ENCODE peak calls at places on chromosomes 3 and 15, in four cellular contexts. One of them, this sample, is unnamed.

GRCh38 chr15:58770519-58770856 is 614 bp upstream of the MINDY2 start:
- DNase-seq in fibroblast of lung: peak
- DNase-seq in adrenal gland: no peak
- DNase-seq in ACHN: peak
- DNase-seq in this sample: no peak

GRCh38 chr3:191329654-191330308 is 545 bp downstream of the UTS2B start:
- DNase-seq in fibroblast of lung: peak
- DNase-seq in adrenal gland: peak
- DNase-seq in ACHN: peak
- DNase-seq in this sample: peak

GRCh38 chr3:160941885-160942494 is 163.2 kb downstream of the B3GALNT1 start:
- DNase-seq in adrenal gland: peak
- DNase-seq in ACHN: peak
- DNase-seq in fibroblast of lung: peak
- DNase-seq in this sample: no peak

GRCh38 chr3:49899815-49900214 is 3.9 kb downstream of the MST1R start:
- DNase-seq in fibroblast of lung: no peak
- DNase-seq in ACHN: no peak
- DNase-seq in adrenal gland: no peak
- DNase-seq in this sample: no peak

GRCh38 chr3:171584100-171584499 is 123.9 kb upstream of the TNIK start:
- DNase-seq in ACHN: no peak
- DNase-seq in adrenal gland: no peak
- DNase-seq in fibroblast of lung: no peak
- DNase-seq in this sample: no peak

GRCh38 chr3:15291589-15292541 is 40.5 kb downstream of the SH3BP5 start:
- DNase-seq in ACHN: no peak
- DNase-seq in fibroblast of lung: peak
- DNase-seq in adrenal gland: no peak
- DNase-seq in this sample: no peak

GRCh38 chr3:23734481-23734880 is 71.3 kb upstream of the UBE2E1 start:
- DNase-seq in ACHN: no peak
- DNase-seq in adrenal gland: no peak
- DNase-seq in fibroblast of lung: no peak
- DNase-seq in this sample: no peak

GRCh38 chr15:27871078-27871695 is 227.9 kb downstream of the OCA2 start:
- DNase-seq in fibroblast of lung: no peak
- DNase-seq in adrenal gland: no peak
- DNase-seq in ACHN: no peak
- DNase-seq in this sample: no peak

GRCh38 chr3:52777959-52778805 is 783 bp downstream of the ITIH1 start:
- DNase-seq in ACHN: no peak
- DNase-seq in fibroblast of lung: no peak
- DNase-seq in adrenal gland: peak
- DNase-seq in this sample: peak

GRCh38 chr15:63329567-63330350 is 51.9 kb downstream of the CA12 start:
- DNase-seq in ACHN: no peak
- DNase-seq in fibroblast of lung: no peak
- DNase-seq in adrenal gland: no peak
- DNase-seq in this sample: peak

GRCh38 chr3:4889896-4890295 is 89.3 kb upstream of the BHLHE40 start:
- DNase-seq in ACHN: no peak
- DNase-seq in fibroblast of lung: peak
- DNase-seq in adrenal gland: no peak
- DNase-seq in this sample: no peak

GRCh38 chr3:153138267-153139210 is 23.5 kb upstream of the RAP2B start:
- DNase-seq in adrenal gland: peak
- DNase-seq in ACHN: peak
- DNase-seq in fibroblast of lung: peak
- DNase-seq in this sample: no peak

GRCh38 chr15:26615188-26615926 is 157.5 kb downstream of the GABRB3 start:
- DNase-seq in fibroblast of lung: no peak
- DNase-seq in adrenal gland: no peak
- DNase-seq in ACHN: no peak
- DNase-seq in this sample: no peak

GRCh38 chr15:26453914-26454313 is 319.0 kb downstream of the GABRB3 start:
- DNase-seq in adrenal gland: no peak
- DNase-seq in fibroblast of lung: no peak
- DNase-seq in ACHN: no peak
- DNase-seq in this sample: no peak

GRCh38 chr15:85597155-85597815 is 197.4 kb downstream of the KLHL25 start:
- DNase-seq in adrenal gland: no peak
- DNase-seq in ACHN: no peak
- DNase-seq in fibroblast of lung: no peak
- DNase-seq in this sample: no peak

GRCh38 chr15:39302936-39303335 is 277.9 kb upstream of the THBS1 start:
- DNase-seq in ACHN: no peak
- DNase-seq in fibroblast of lung: no peak
- DNase-seq in adrenal gland: no peak
- DNase-seq in this sample: no peak

GRCh38 chr3:188037116-188037718 is 116.7 kb upstream of the LPP start:
- DNase-seq in ACHN: peak
- DNase-seq in adrenal gland: peak
- DNase-seq in fibroblast of lung: peak
- DNase-seq in this sample: no peak

This sample was measured in ecto neural progenitor cell.